ENCODE peak calls at places on chromosomes 16 and 17, in four cellular contexts. P is HepG2, C is HCT116, L is H1. F is an unnamed sample.

GRCh38 chr17:10549108-10549842 is at the start of gene MYH2:
- DNase-seq in P (no peak), C (no peak), L (peak), F (no peak)

GRCh38 chr16:58665200-58665599 is 19.4 kb downstream of the SLC38A7 start:
- DNase-seq in P (no peak), C (no peak), L (no peak), F (no peak)

GRCh38 chr16:3431779-3432219 is 11.5 kb downstream of the ZNF597 start:
- DNase-seq in P (no peak), C (no peak), L (no peak), F (peak)

GRCh38 chr17:66353937-66354401 is 51.6 kb downstream of the PRKCA start:
- DNase-seq in P (no peak), C (no peak), L (no peak), F (no peak)

GRCh38 chr17:54891176-54891821 is 9.4 kb upstream of the TOM1L1 start:
- DNase-seq in P (peak), C (peak), L (no peak), F (peak)

GRCh38 chr16:59878999-59879398 is 1144.9 kb upstream of the GOT2 start:
- DNase-seq in P (no peak), C (no peak), L (no peak), F (no peak)

GRCh38 chr17:41026668-41027471 is at the start of gene KRTAP1-5:
- DNase-seq in P (no peak), C (no peak), L (no peak), F (no peak)

GRCh38 chr17:81237591-81238489 is 1.0 kb downstream of the TEPSIN start:
- DNase-seq in P (no peak), C (no peak), L (no peak), F (no peak)

GRCh38 chr16:11165894-11166665 is 89.9 kb downstream of the SOCS1 start:
- DNase-seq in P (no peak), C (no peak), L (no peak), F (no peak)

GRCh38 chr16:56357765-56358322 is 67.5 kb downstream of the AMFR start:
- DNase-seq in P (peak), C (no peak), L (no peak), F (no peak)

GRCh38 chr17:75034236-75034908 is 12.4 kb downstream of the ATP5PD start:
- DNase-seq in P (peak), C (peak), L (peak), F (peak)

GRCh38 chr16:56911771-56912541 is 20.0 kb upstream of the HERPUD1 start:
- DNase-seq in P (no peak), C (no peak), L (no peak), F (no peak)

GRCh38 chr17:67390646-67391480 is 13.8 kb downstream of the PITPNC1 start:
- DNase-seq in P (peak), C (peak), L (no peak), F (no peak)

GRCh38 chr17:77875881-77876509 is 82.5 kb upstream of the TNRC6C start:
- DNase-seq in P (no peak), C (peak), L (no peak), F (peak)

GRCh38 chr16:84905965-84906460 is 86.2 kb downstream of the CRISPLD2 start:
- DNase-seq in P (no peak), C (no peak), L (no peak), F (no peak)

GRCh38 chr17:74012465-74012864 is 191.0 kb upstream of the RPL38 start:
- DNase-seq in P (peak), C (no peak), L (no peak), F (no peak)

GRCh38 chr16:87723224-87723619 is 42.6 kb downstream of the KLHDC4 start:
- DNase-seq in P (no peak), C (no peak), L (no peak), F (peak)

GRCh38 chr16:24626251-24626650 is 86.9 kb downstream of the RBBP6 start:
- DNase-seq in P (no peak), C (no peak), L (no peak), F (no peak)

GRCh38 chr16:4141604-4142003 is 25.4 kb upstream of the ADCY9 start:
- DNase-seq in P (no peak), C (no peak), L (no peak), F (no peak)

GRCh38 chr16:87658564-87659225 is 56.4 kb downstream of the JPH3 start:
- DNase-seq in P (no peak), C (no peak), L (no peak), F (no peak)

GRCh38 chr17:81323411-81323868 is 28.3 kb upstream of the SLC38A10 start:
- DNase-seq in P (no peak), C (no peak), L (no peak), F (no peak)

GRCh38 chr17:82520041-82520910 is 744 bp downstream of the FOXK2 start:
- DNase-seq in P (no peak), C (no peak), L (no peak), F (peak)

GRCh38 chr17:27810211-27810901 is 10.0 kb upstream of the NOS2 start:
- DNase-seq in P (no peak), C (no peak), L (no peak), F (no peak)

GRCh38 chr16:31298958-31299357 is 39.2 kb downstream of the ITGAM start:
- DNase-seq in P (peak), C (no peak), L (no peak), F (no peak)

GRCh38 chr16:64711596-64711995 is 410.3 kb downstream of the CDH11 start:
- DNase-seq in P (no peak), C (no peak), L (no peak), F (no peak)

GRCh38 chr16:28326881-28327610 is 34.7 kb downstream of the SBK1 start:
- DNase-seq in P (peak), C (peak), L (no peak), F (peak)

GRCh38 chr16:23974223-23974622 is 138.4 kb downstream of the PRKCB start:
- DNase-seq in P (no peak), C (no peak), L (peak), F (no peak)

GRCh38 chr17:67850991-67851631 is 25.8 kb downstream of the BPTF start:
- DNase-seq in P (no peak), C (no peak), L (no peak), F (no peak)

GRCh38 chr17:31674717-31675349 is 184.2 kb downstream of the COPRS start:
- DNase-seq in P (no peak), C (no peak), L (no peak), F (no peak)

GRCh38 chr17:71260366-71260765 is 860.5 kb upstream of the SOX9 start:
- DNase-seq in P (no peak), C (no peak), L (no peak), F (no peak)

GRCh38 chr16:85461814-85462404 is 151.2 kb upstream of the GSE1 start:
- DNase-seq in P (no peak), C (no peak), L (no peak), F (peak)

GRCh38 chr16:82684246-82684645 is 57.5 kb downstream of the CDH13 start:
- DNase-seq in P (no peak), C (no peak), L (no peak), F (no peak)

DNA sequence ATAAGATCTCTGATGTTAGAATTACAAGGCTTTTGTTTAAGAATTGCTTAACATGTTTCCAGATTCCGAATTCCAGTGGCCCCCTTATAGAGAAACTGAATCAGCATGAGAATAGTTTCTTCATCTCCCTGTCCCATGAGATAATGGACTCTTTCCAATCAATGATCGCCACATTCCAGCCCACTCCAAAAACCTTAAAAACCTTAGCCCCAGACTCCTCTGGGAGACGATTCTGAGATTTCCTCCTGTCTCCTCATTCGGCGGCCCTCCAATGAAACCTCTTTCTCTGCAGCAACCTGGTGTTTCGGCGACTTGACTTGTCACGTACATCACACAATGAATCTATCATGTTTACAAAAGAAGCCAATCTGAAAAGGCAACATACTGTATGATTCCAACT is 197.1 kb upstream of the PSMD7 start:
- DNase-seq in P (no peak), C (no peak), L (no peak), F (no peak)
- TF ChIP-seq FOSL1 in P (no peak), C (no peak), L (no peak), F (no peak)

GRCh38 chr17:7468290-7468689 is 11.1 kb downstream of the ZBTB4 start:
- DNase-seq in P (no peak), C (no peak), L (no peak), F (no peak)

GRCh38 chr17:7467498-7467897 is 11.9 kb downstream of the ZBTB4 start:
- DNase-seq in P (no peak), C (no peak), L (no peak), F (no peak)

GRCh38 chr17:7466644-7467341 is 12.6 kb downstream of the ZBTB4 start:
- DNase-seq in P (no peak), C (no peak), L (no peak), F (peak)

GRCh38 chr17:7465481-7466275 is 13.8 kb downstream of the ZBTB4 start:
- DNase-seq in P (no peak), C (no peak), L (no peak), F (no peak)

DNA sequence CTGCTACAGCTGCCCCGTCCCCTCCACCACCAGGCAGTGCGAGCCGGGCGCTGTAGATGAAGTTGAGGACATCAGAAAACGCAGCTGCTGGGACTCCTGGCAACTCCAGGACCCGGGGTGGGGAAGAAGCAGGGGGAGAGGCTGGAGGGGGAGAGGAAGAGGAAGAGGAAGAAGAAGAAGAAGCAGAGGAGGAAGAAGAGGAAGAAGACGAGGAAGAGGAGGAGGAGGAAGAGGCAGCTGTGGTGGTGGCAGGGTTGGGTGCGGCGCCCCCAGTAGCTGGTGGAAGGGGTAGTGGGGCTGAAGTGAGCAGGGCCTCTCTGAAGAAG is 13.2 kb downstream of the ZBTB4 start:
- DNase-seq in P (no peak), C (no peak), L (no peak), F (no peak)
- TF ChIP-seq FOSL1 in P (no peak), C (no peak), L (no peak), F (no peak)

DNA sequence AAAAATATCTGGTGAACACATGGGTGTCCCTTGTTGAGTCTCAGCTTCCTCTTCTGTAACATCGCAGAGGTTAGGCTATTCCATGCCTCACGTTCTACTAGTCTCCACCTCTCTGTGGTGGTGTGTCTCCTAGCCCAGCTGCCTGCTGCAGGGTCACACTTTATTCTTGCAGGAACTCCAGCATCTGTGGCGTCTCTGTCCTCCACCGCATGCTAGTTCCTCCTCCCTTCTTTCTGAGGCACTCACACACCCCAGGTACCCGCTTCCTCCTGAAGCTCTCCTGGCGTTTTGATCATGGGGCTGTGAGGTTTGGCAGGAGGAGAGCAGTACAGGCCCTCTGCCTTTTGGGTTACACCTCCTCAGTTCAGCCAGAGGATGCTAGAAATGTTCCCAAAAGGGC is 9.9 kb upstream of the TEX2 start:
- DNase-seq in P (no peak), C (no peak), L (no peak), F (no peak)
- TF ChIP-seq FOSL1 in P (no peak), C (no peak), L (no peak), F (no peak)

GRCh38 chr17:58311429-58311894 is 17.1 kb downstream of the TSPOAP1 start:
- DNase-seq in P (no peak), C (no peak), L (no peak), F (no peak)
- TF ChIP-seq FOSL1 in P (no peak), C (no peak), L (no peak), F (no peak)